ENCODE peak calls at places on chromosomes 16 and 17, in five cellular contexts. T, A, R, D and U are unnamed samples.

GRCh38 chr17:80352216-80352895 is 62.6 kb upstream of the ENDOV start:
- DNase-seq in D (no peak), A (no peak), T (no peak), R (no peak), U (no peak)

GRCh38 chr16:89922884-89923639 is at the start of gene TUBB3:
- DNase-seq in T (peak; percentile 82), A (peak; percentile 56), D (no peak), R (peak; percentile 86), U (no peak)

GRCh38 chr16:25372716-25373115 is 115.1 kb upstream of the ZKSCAN2 start:
- DNase-seq in A (no peak), D (no peak), R (no peak), T (no peak), U (no peak)

GRCh38 chr16:20744922-20745440 is 3.4 kb upstream of the THUMPD1 start:
- DNase-seq in D (no peak), A (no peak), R (no peak), T (no peak), U (no peak)

GRCh38 chr16:31695667-31696066 is 168.0 kb downstream of the AHSP start:
- DNase-seq in A (no peak), R (no peak), T (no peak), D (peak; percentile 67), U (no peak)

GRCh38 chr17:74713199-74713755 is 554 bp upstream of the CD300LF start:
- DNase-seq in R (no peak), T (no peak), A (no peak), D (no peak), U (no peak)

GRCh38 chr16:85579883-85580607 is 33.1 kb upstream of the GSE1 start:
- DNase-seq in T (no peak), R (no peak), A (no peak), D (no peak), U (no peak)

GRCh38 chr17:78020717-78021108 is 62.2 kb downstream of the TNRC6C start:
- DNase-seq in R (no peak), A (no peak), D (no peak), T (no peak), U (no peak)

GRCh38 chr17:6374271-6374691 is 60.6 kb downstream of the AIPL1 start:
- DNase-seq in R (no peak), D (no peak), A (peak; percentile 61), T (no peak), U (no peak)

GRCh38 chr17:41486316-41486715 is 3.4 kb downstream of the KRT36 start:
- DNase-seq in R (no peak), D (no peak), T (no peak), A (no peak), U (no peak)

GRCh38 chr16:1470543-1471251 is 4.1 kb downstream of the CLCN7 start:
- DNase-seq in D (no peak), T (peak; percentile 39), R (no peak), A (no peak), U (no peak)

GRCh38 chr16:3274490-3274889 is 8.8 kb upstream of the ZNF263 start:
- DNase-seq in T (no peak), A (no peak), D (no peak), R (no peak), U (no peak)

GRCh38 chr16:51719376-51719775 is 568.3 kb upstream of the SALL1 start:
- DNase-seq in R (no peak), T (no peak), A (no peak), D (no peak), U (no peak)

GRCh38 chr16:66960270-66960669 is 796 bp upstream of the CES3 start:
- DNase-seq in T (no peak), D (no peak), R (no peak), A (no peak), U (no peak)

GRCh38 chr17:77209330-77209748 is 68.6 kb downstream of the SEC14L1 start:
- DNase-seq in D (no peak), T (no peak), A (no peak), R (no peak), U (no peak)

GRCh38 chr16:1678500-1679098 is 520 bp downstream of the JPT2 start:
- DNase-seq in R (no peak), T (peak; percentile 23), A (no peak), D (peak; percentile 22), U (no peak)

GRCh38 chr16:83744521-83744981 is 63.2 kb upstream of the HSBP1 start:
- DNase-seq in R (peak; percentile 59), A (no peak), T (no peak), D (no peak), U (no peak)

GRCh38 chr17:3472137-3472536 is 518 bp upstream of the SPATA22 start:
- DNase-seq in D (no peak), R (no peak), T (no peak), A (no peak), U (no peak)

GRCh38 chr16:88662222-88662842 is 559 bp downstream of the MVD start:
- DNase-seq in R (no peak), T (no peak), A (no peak), D (no peak), U (no peak)

GRCh38 chr17:18916816-18917496 is 35.0 kb upstream of the SLC5A10 start:
- DNase-seq in R (no peak), A (no peak), D (no peak), T (no peak), U (no peak)

GRCh38 chr17:48513097-48513496 is 17.7 kb downstream of the HOXB1 start:
- DNase-seq in R (no peak), T (no peak), A (no peak), D (no peak), U (no peak)

GRCh38 chr16:2715519-2715918 is 4.5 kb downstream of the PRSS27 start:
- DNase-seq in A (no peak), D (peak; percentile 75), T (peak; percentile 47), R (peak; percentile 14), U (no peak)

GRCh38 chr17:8794636-8795035 is 4.5 kb downstream of the MFSD6L start:
- DNase-seq in T (no peak), D (no peak), A (no peak), R (no peak), U (no peak)

GRCh38 chr17:15913826-15914225 is 31.1 kb upstream of the ADORA2B start:
- DNase-seq in D (no peak), R (no peak), T (no peak), A (no peak), U (no peak)

GRCh38 chr17:40124279-40125141 is 2.7 kb downstream of the MSL1 start:
- DNase-seq in A (no peak), D (no peak), T (no peak), R (no peak), U (no peak)

GRCh38 chr17:59004338-59005111 is 102.2 kb downstream of the TRIM37 start:
- DNase-seq in D (peak; percentile 46), A (peak; percentile 59), R (peak; percentile 71), T (peak; percentile 78), U (peak; percentile 50)

GRCh38 chr16:85969159-85969558 is 70.2 kb downstream of the IRF8 start:
- DNase-seq in D (no peak), R (no peak), T (peak; percentile 32), A (no peak), U (no peak)

GRCh38 chr17:82536220-82537201 is 17.0 kb downstream of the FOXK2 start:
- DNase-seq in R (no peak), T (peak; percentile 92), D (no peak), A (no peak), U (no peak)

GRCh38 chr16:19559242-19559910 is 3.9 kb downstream of the VPS35L start:
- DNase-seq in D (no peak), T (peak; percentile 85), A (peak; percentile 51), R (peak; percentile 80), U (peak; percentile 32)

GRCh38 chr17:44314869-44315661 is 6.7 kb downstream of the RUNDC3A start:
- DNase-seq in R (no peak), T (peak; percentile 31), D (no peak), A (no peak), U (no peak)

GRCh38 chr16:89370081-89370511 is 120.3 kb downstream of the ANKRD11 start:
- DNase-seq in A (no peak), T (no peak), D (no peak), R (no peak), U (no peak)

GRCh38 chr17:46175891-46176290 is 17.3 kb downstream of the KANSL1 start:
- DNase-seq in A (no peak), T (no peak), R (no peak), D (no peak), U (no peak)

GRCh38 chr16:14564323-14564722 is 65.7 kb downstream of the PARN start:
- DNase-seq in R (no peak), A (no peak), D (no peak), T (no peak), U (no peak)

GRCh38 chr16:10880609-10881452 is 3.8 kb downstream of the CIITA start:
- DNase-seq in D (no peak), T (no peak), A (no peak), R (no peak), U (no peak)

GRCh38 chr17:6831662-6832263 is at the start of gene TEKT1:
- DNase-seq in D (peak; percentile 56), A (no peak), T (peak; percentile 88), R (peak; percentile 58), U (no peak)